ENCODE peak calls at places on chromosomes 5 and 9, in nine cellular contexts. K is thyroid gland, E is breast epithelium, C is adrenal gland, X is stomach, H is gastrocnemius medialis, T is HepG2, V is ovary, F is upper lobe of left lung. S is an unnamed sample.

GRCh38 chr5:72394688-72395087 is 74.5 kb downstream of the PTCD2 start:
- DNase-seq in K (no peak), E (no peak), C (no peak), X (no peak), H (no peak), T (no peak), V (no peak), F (no peak), S (no peak)

GRCh38 chr9:93184439-93185221 is 691 bp downstream of the WNK2 start:
- DNase-seq in K (no peak), E (no peak), C (no peak), X (no peak), H (no peak), T (no peak), V (no peak), F (no peak), S (no peak)

GRCh38 chr9:126170286-126170823 is 156.3 kb upstream of the MVB12B start:
- DNase-seq in K (no peak), E (no peak), C (no peak), X (peak), H (no peak), T (no peak), V (no peak), F (no peak), S (no peak)

GRCh38 chr9:15231788-15232635 is 75.0 kb downstream of the TTC39B start:
- DNase-seq in K (peak), E (no peak), C (no peak), X (no peak), H (no peak), T (peak), V (no peak), F (no peak), S (peak)

GRCh38 chr5:135086326-135086725 is 52.3 kb upstream of the PITX1 start:
- DNase-seq in K (no peak), E (no peak), C (no peak), X (no peak), H (no peak), T (no peak), V (no peak), F (no peak), S (no peak)

GRCh38 chr9:22595805-22596204 is 149.2 kb downstream of the DMRTA1 start:
- DNase-seq in K (no peak), E (no peak), C (no peak), X (no peak), H (no peak), T (no peak), V (no peak), F (no peak), S (no peak)

GRCh38 chr9:120396418-120396817 is 183.5 kb downstream of the CDK5RAP2 start:
- DNase-seq in K (no peak), E (no peak), C (no peak), X (no peak), H (no peak), T (no peak), V (no peak), F (no peak), S (no peak)

GRCh38 chr5:6525910-6526309 is 77.3 kb downstream of the UBE2QL1 start:
- DNase-seq in K (peak), E (no peak), C (no peak), X (peak), H (no peak), T (peak), V (no peak), F (no peak), S (peak)

GRCh38 chr9:4555251-4555650 is 65.0 kb downstream of the SLC1A1 start:
- DNase-seq in K (peak), E (no peak), C (peak), X (no peak), H (no peak), T (no peak), V (no peak), F (no peak), S (no peak)

GRCh38 chr5:103744159-103744558 is 181.6 kb upstream of the NUDT12 start:
- DNase-seq in K (no peak), E (no peak), C (no peak), X (no peak), H (no peak), T (no peak), V (no peak), F (no peak), S (no peak)

GRCh38 chr9:134962065-134962997 is 44.6 kb upstream of the FCN1 start:
- DNase-seq in K (peak), E (peak), C (no peak), X (no peak), H (no peak), T (no peak), V (no peak), F (peak), S (no peak)

GRCh38 chr9:75200892-75201470 is 112.7 kb downstream of the OSTF1 start:
- DNase-seq in K (no peak), E (no peak), C (no peak), X (no peak), H (no peak), T (peak), V (no peak), F (no peak), S (no peak)

GRCh38 chr5:75656311-75657003 is 45.2 kb downstream of the ANKDD1B start:
- DNase-seq in K (peak), E (no peak), C (peak), X (no peak), H (no peak), T (no peak), V (peak), F (no peak), S (peak)

GRCh38 chr5:135667204-135667603 is 88.4 kb upstream of the CXCL14 start:
- DNase-seq in K (no peak), E (no peak), C (no peak), X (no peak), H (no peak), T (no peak), V (no peak), F (no peak), S (no peak)

GRCh38 chr5:72209515-72210115 is 102.3 kb downstream of the MAP1B start:
- DNase-seq in K (peak), E (no peak), C (no peak), X (no peak), H (no peak), T (no peak), V (no peak), F (no peak), S (no peak)

GRCh38 chr5:6705088-6705487 is 8.1 kb upstream of the TENT4A start:
- DNase-seq in K (no peak), E (no peak), C (no peak), X (no peak), H (no peak), T (no peak), V (no peak), F (no peak), S (no peak)

GRCh38 chr9:77945798-77946197 is 85.8 kb downstream of the GNAQ start:
- DNase-seq in K (no peak), E (no peak), C (no peak), X (no peak), H (no peak), T (no peak), V (no peak), F (no peak), S (no peak)

GRCh38 chr9:118631956-118632355 is 737.3 kb downstream of the BRINP1 start:
- DNase-seq in K (no peak), E (no peak), C (no peak), X (no peak), H (no peak), T (no peak), V (no peak), F (no peak), S (no peak)

GRCh38 chr5:108727154-108727638 is 20.5 kb upstream of the FER start:
- DNase-seq in K (peak), E (no peak), C (peak), X (no peak), H (peak), T (no peak), V (peak), F (peak), S (no peak)

GRCh38 chr5:153965102-153965645 is 73.5 kb downstream of the FAM114A2 start:
- DNase-seq in K (peak), E (no peak), C (peak), X (peak), H (no peak), T (peak), V (no peak), F (peak), S (peak)

GRCh38 chr5:180718810-180719453 is 20.9 kb downstream of the OR2Y1 start:
- DNase-seq in K (peak), E (no peak), C (no peak), X (no peak), H (no peak), T (peak), V (no peak), F (no peak), S (peak)

GRCh38 chr9:70883056-70883455 is 238.4 kb downstream of the TRPM3 start:
- DNase-seq in K (no peak), E (no peak), C (no peak), X (no peak), H (no peak), T (no peak), V (no peak), F (no peak), S (peak)

GRCh38 chr9:135053133-135053532 is 34.3 kb upstream of the OLFM1 start:
- DNase-seq in K (no peak), E (peak), C (no peak), X (peak), H (no peak), T (no peak), V (no peak), F (no peak), S (no peak)

GRCh38 chr9:70117835-70118319 is 74.2 kb downstream of the MAMDC2 start:
- DNase-seq in K (no peak), E (no peak), C (no peak), X (no peak), H (no peak), T (peak), V (no peak), F (no peak), S (no peak)

GRCh38 chr5:112921833-112922817 is at the start of gene REEP5:
- DNase-seq in K (peak), E (peak), C (peak), X (peak), H (peak), T (peak), V (peak), F (peak), S (peak)

GRCh38 chr5:163460562-163461176 is at the start of gene HMMR:
- DNase-seq in K (peak), E (no peak), C (no peak), X (no peak), H (no peak), T (peak), V (no peak), F (no peak), S (no peak)

GRCh38 chr9:120625222-120625621 is 45.3 kb upstream of the CDK5RAP2 start:
- DNase-seq in K (no peak), E (no peak), C (no peak), X (no peak), H (no peak), T (no peak), V (no peak), F (no peak), S (no peak)

GRCh38 chr5:139611703-139612584 is 36.2 kb upstream of the CXXC5 start:
- DNase-seq in K (no peak), E (no peak), C (no peak), X (no peak), H (no peak), T (no peak), V (no peak), F (no peak), S (no peak)

GRCh38 chr5:5158472-5158895 is 18.4 kb downstream of the ADAMTS16 start:
- DNase-seq in K (no peak), E (no peak), C (no peak), X (no peak), H (no peak), T (no peak), V (no peak), F (no peak), S (no peak)

GRCh38 chr9:111872886-111873285 is 23.7 kb upstream of the UGCG start:
- DNase-seq in K (no peak), E (no peak), C (no peak), X (no peak), H (no peak), T (no peak), V (no peak), F (no peak), S (no peak)

GRCh38 chr5:78771260-78772240 is 123.0 kb upstream of the LHFPL2 start:
- DNase-seq in K (no peak), E (no peak), C (no peak), X (peak), H (no peak), T (no peak), V (no peak), F (no peak), S (no peak)

DNA sequence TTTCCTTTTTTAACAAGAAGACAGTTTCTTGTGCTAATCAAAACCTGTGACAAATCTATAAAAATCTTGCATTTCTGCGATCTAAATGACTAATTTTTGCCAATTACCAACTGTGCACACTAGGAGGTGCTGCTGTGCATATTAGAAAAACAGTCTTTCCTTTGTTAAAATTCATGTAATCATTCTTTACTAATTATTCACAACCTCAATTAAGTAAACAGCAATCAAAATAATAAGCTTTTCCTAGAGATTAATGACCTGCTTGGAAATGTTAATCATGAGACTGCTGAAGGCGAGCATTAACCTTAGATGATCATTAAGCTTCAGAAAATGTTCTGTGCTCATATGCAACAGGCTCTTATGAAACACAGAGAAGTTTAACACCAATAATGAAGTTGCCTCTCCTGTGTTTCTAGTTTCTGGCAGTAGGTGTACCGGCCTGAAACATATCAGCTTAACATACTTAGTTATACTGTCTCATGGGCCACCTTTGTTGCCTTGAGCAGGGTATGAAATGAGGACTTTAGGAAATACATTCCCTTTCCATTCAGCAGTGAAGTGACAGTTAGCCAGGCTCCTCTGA is 17.7 kb downstream of the RFESD start:
- DNase-seq in K (peak), E (no peak), C (no peak), X (no peak), H (no peak), T (peak), V (peak), F (no peak), S (no peak)
- TF ChIP-seq POLR2A in K (no peak), E (no peak), C (no peak), X (no peak), H (no peak), T (no peak), V (no peak), F (no peak), S (no peak)

GRCh38 chr5:39076757-39077475 is 2.7 kb upstream of the RICTOR start:
- DNase-seq in K (no peak), E (no peak), C (no peak), X (no peak), H (no peak), T (no peak), V (no peak), F (no peak), S (peak)

GRCh38 chr5:39072915-39073758 is 1.1 kb downstream of the RICTOR start:
- DNase-seq in K (peak), E (no peak), C (peak), X (peak), H (peak), T (peak), V (no peak), F (peak), S (no peak)

GRCh38 chr5:39076101-39076756 is 2.0 kb upstream of the RICTOR start:
- DNase-seq in K (no peak), E (no peak), C (no peak), X (no peak), H (no peak), T (no peak), V (no peak), F (no peak), S (no peak)

GRCh38 chr5:39073759-39074008 is 515 bp downstream of the RICTOR start:
- DNase-seq in K (no peak), E (no peak), C (no peak), X (no peak), H (no peak), T (no peak), V (no peak), F (peak), S (peak)

GRCh38 chr5:39074009-39074886 is at the start of gene RICTOR:
- DNase-seq in K (peak), E (peak), C (peak), X (peak), H (peak), T (peak), V (peak), F (peak), S (peak)
- TF ChIP-seq POLR2A in K (no peak), E (no peak), C (no peak), X (no peak), H (peak), T (peak), V (peak), F (no peak), S (peak)

GRCh38 chr5:149455889-149456409 is 76.9 kb upstream of the IL17B start:
- DNase-seq in K (peak), E (no peak), C (peak), X (no peak), H (peak), T (peak), V (peak), F (no peak), S (peak)
- TF ChIP-seq POLR2A in K (no peak), E (no peak), C (no peak), X (no peak), H (peak), T (no peak), V (no peak), F (no peak), S (no peak)

GRCh38 chr9:108866001-108866420 is 3.9 kb downstream of the ACTL7A start:
- DNase-seq in K (no peak), E (no peak), C (no peak), X (no peak), H (no peak), T (no peak), V (no peak), F (no peak), S (no peak)

GRCh38 chr9:108865037-108865436 is 3.0 kb downstream of the ACTL7A start:
- DNase-seq in K (no peak), E (no peak), C (peak), X (no peak), H (no peak), T (no peak), V (no peak), F (no peak), S (peak)

GRCh38 chr9:108864446-108864845 is 2.4 kb downstream of the ACTL7A start:
- DNase-seq in K (no peak), E (no peak), C (no peak), X (no peak), H (no peak), T (peak), V (no peak), F (no peak), S (no peak)

GRCh38 chr9:108867829-108868228 is 5.8 kb downstream of the ACTL7A start:
- DNase-seq in K (no peak), E (no peak), C (no peak), X (no peak), H (no peak), T (no peak), V (no peak), F (no peak), S (no peak)

DNA sequence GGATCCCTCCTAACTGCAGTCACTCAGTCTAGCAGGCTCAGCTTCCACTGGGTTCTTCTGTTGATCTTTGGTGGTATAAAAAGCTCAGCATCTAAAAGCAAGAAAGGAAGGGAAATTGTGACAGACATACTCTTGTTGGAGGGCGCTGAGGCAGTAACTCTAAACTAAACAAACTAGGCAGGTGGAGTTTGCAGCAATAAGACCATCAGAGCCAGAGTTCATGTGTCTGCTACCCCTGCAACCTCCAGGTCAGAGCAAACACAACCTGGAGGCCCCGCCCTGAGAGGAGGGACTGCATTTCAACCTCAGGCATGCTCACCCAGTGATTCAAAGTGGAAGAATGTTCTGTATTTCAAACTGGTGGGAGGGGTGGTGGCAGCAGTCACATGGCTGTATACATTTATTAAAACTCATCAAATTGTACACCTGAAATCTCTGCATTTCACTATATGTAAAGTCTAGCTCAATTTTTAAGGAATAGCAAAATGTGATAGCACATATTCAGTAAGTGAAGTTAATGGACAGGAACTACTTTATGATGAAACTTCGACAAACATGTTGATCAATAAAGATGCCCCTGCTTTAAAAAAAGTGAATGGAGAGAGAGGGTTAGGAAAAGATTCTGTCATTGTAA is 7.1 kb downstream of the ACTL7A start:
- DNase-seq in K (peak), E (no peak), C (no peak), X (no peak), H (no peak), T (peak), V (no peak), F (peak), S (peak)
- TF ChIP-seq POLR2A in K (no peak), E (no peak), C (no peak), X (no peak), H (no peak), T (peak), V (no peak), F (no peak), S (no peak)

GRCh38 chr5:32587067-32587551 is 1.8 kb downstream of the SUB1 start:
- DNase-seq in K (no peak), E (no peak), C (no peak), X (no peak), H (no peak), T (no peak), V (no peak), F (no peak), S (no peak)

GRCh38 chr5:32585446-32586250 is at the start of gene SUB1:
- DNase-seq in K (peak), E (peak), C (peak), X (peak), H (peak), T (peak), V (peak), F (peak), S (peak)

GRCh38 chr5:32585122-32585445 is 273 bp upstream of the SUB1 start:
- DNase-seq in K (no peak), E (no peak), C (no peak), X (no peak), H (no peak), T (no peak), V (no peak), F (no peak), S (no peak)

GRCh38 chr5:32584651-32585050 is 706 bp upstream of the SUB1 start:
- DNase-seq in K (no peak), E (no peak), C (no peak), X (no peak), H (no peak), T (no peak), V (no peak), F (no peak), S (no peak)

DNA sequence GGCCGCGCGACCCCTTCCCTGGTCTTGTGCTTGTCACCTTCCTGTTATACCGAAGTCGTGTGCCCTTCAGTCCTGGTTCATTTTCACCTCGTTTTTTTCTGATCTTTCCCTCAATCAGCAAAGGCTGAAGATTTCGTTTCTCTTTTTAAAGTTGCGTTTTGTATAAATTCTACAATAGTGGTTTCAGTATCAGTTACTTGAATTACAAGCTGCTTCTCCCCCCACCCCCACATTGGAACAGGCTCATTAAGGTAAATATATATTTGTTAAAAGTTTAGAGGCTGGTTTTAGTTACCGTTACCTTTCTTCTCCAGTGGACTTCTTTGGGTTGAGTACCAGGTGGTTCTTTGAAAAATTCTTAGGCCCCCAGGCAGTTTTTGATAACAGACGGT is 890 bp downstream of the SUB1 start:
- DNase-seq in K (no peak), E (no peak), C (no peak), X (no peak), H (no peak), T (no peak), V (no peak), F (no peak), S (no peak)
- TF ChIP-seq POLR2A in K (no peak), E (no peak), C (no peak), X (no peak), H (no peak), T (no peak), V (no peak), F (no peak), S (no peak)